ENCODE peak calls at places on chromosome 12, in seven cellular contexts. G is cardiac muscle cell, N is transverse colon, M is BE2C, S is tibial artery, J is heart left ventricle, C is GM23338. V is an unnamed sample.

GRCh38 chr12:50325890-50326391 is 42.6 kb upstream of the LIMA1 start:
- DNase-seq in G (no peak), N (peak), J (no peak), C (no peak), M (no peak), S (no peak), V (no peak)

GRCh38 chr12:58378038-58378437 is 436.7 kb downstream of the ATP23 start:
- DNase-seq in M (no peak), J (no peak), N (no peak), S (no peak), C (no peak), G (no peak), V (no peak)

GRCh38 chr12:68975811-68976210 is 42.8 kb upstream of the CPM start:
- DNase-seq in N (no peak), S (no peak), C (no peak), G (no peak), J (no peak), M (no peak), V (no peak)

GRCh38 chr12:2139651-2140050 is 86.9 kb downstream of the CACNA1C start:
- DNase-seq in N (no peak), J (no peak), G (no peak), C (no peak), M (no peak), S (no peak), V (no peak)

GRCh38 chr12:17333287-17333686 is 727.3 kb upstream of the LMO3 start:
- DNase-seq in G (no peak), M (no peak), J (no peak), C (no peak), S (no peak), N (no peak), V (no peak)

GRCh38 chr12:106584104-106585064 is 1.6 kb downstream of the RFX4 start:
- DNase-seq in J (no peak), G (peak), S (no peak), M (no peak), C (peak), N (no peak), V (peak)

GRCh38 chr12:5430639-5431603 is 987 bp upstream of the NTF3 start:
- DNase-seq in C (peak), J (no peak), S (no peak), M (no peak), N (no peak), G (no peak), V (no peak)

GRCh38 chr12:127548123-127548553 is 718.8 kb upstream of the TMEM132C start:
- DNase-seq in S (no peak), G (no peak), C (peak), M (no peak), J (no peak), N (no peak), V (no peak)

GRCh38 chr12:86261142-86261541 is 5.0 kb upstream of the MGAT4C start:
- DNase-seq in G (no peak), M (no peak), N (no peak), S (no peak), J (no peak), C (no peak), V (no peak)
- TF ChIP-seq CTCF in G (no peak), M (no peak), N (no peak), S (no peak), J (no peak), C (no peak), V (no peak)

DNA sequence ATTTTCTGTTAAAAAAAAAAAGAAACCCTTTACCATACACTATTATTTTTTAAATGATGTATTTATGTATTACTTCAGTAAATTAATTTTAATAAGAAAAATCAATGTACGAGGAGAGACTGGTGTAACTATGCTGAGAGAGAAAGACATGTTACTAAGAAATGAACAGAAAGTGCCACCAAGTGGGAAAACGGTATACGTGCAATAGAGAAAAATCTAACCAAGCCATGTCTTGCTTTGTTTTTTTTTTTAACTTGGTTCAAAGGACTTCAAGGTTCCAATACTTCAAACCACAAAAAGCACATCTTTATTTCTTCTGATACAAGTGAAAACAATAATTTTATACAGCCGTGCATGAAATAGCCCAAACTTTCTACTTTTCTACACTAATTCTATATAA is 22.9 kb downstream of the NDUFA12 start:
- DNase-seq in C (no peak), J (no peak), N (no peak), S (no peak), M (no peak), G (no peak), V (no peak)
- TF ChIP-seq CTCF in C (peak), J (no peak), N (no peak), S (no peak), M (no peak), G (peak), V (no peak)

DNA sequence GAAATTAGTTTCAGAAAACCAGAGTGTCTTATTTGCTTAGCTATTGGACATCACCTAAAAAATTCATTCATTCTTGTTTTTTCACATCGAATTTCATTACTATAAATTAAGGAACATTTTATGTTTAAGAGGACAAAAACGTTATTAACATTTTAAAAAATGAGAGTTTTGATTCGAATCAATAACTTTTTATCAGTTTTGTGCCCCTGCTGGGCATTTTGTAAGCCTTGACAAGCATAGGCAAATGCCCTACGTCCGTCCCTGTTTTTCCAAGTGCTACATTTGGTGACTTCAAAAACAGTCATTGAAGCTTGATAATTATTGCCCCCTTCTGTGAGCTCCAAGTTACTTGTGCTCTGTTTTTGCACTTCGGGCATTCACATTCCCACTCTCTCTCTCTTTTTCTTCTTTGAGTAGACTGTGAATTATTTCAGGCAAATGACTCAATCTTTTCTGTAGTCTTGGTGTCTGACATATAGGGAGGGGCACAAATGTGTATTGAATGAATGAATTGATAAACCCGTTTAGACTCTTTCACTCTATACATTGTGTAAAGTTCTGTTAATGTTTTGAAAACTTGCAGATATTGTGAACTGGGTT is 1.2 kb downstream of the APAF1 start:
- DNase-seq in J (no peak), S (no peak), C (no peak), N (no peak), M (no peak), G (peak), V (no peak)
- TF ChIP-seq CTCF in J (no peak), S (no peak), C (no peak), N (peak), M (peak), G (no peak), V (no peak)

GRCh38 chr12:45654002-45654401 is 75.5 kb upstream of the ARID2 start:
- DNase-seq in G (no peak), S (no peak), N (no peak), J (no peak), C (no peak), M (no peak), V (no peak)

GRCh38 chr12:45658066-45658465 is 71.4 kb upstream of the ARID2 start:
- DNase-seq in J (no peak), N (no peak), M (no peak), G (no peak), C (no peak), S (no peak), V (no peak)

GRCh38 chr12:45651029-45651428 is 78.5 kb upstream of the ARID2 start:
- DNase-seq in C (no peak), N (no peak), S (no peak), G (no peak), M (no peak), J (no peak), V (no peak)

GRCh38 chr12:45655753-45656152 is 73.8 kb upstream of the ARID2 start:
- DNase-seq in J (no peak), S (no peak), C (no peak), N (no peak), M (no peak), G (no peak), V (no peak)

GRCh38 chr12:45655186-45655585 is 74.3 kb upstream of the ARID2 start:
- DNase-seq in S (no peak), G (peak), N (peak), M (peak), J (no peak), C (peak), V (peak)
- TF ChIP-seq CTCF in S (no peak), G (peak), N (no peak), M (peak), J (no peak), C (peak), V (no peak)

GRCh38 chr12:113876160-113876559 is 90.0 kb downstream of the RBM19 start:
- DNase-seq in M (no peak), C (no peak), S (no peak), J (no peak), N (no peak), G (no peak), V (no peak)

GRCh38 chr12:113877608-113878007 is 88.5 kb downstream of the RBM19 start:
- DNase-seq in G (no peak), J (no peak), M (no peak), N (no peak), S (no peak), C (no peak), V (no peak)

GRCh38 chr12:113874999-113875561 is 91.0 kb downstream of the RBM19 start:
- DNase-seq in G (no peak), N (peak), J (no peak), S (no peak), M (no peak), C (no peak), V (no peak)

GRCh38 chr12:113874326-113874725 is 91.8 kb downstream of the RBM19 start:
- DNase-seq in C (no peak), S (no peak), M (no peak), N (no peak), J (no peak), G (no peak), V (no peak)

GRCh38 chr12:113875681-113876080 is 90.4 kb downstream of the RBM19 start:
- DNase-seq in N (no peak), M (no peak), C (no peak), G (no peak), J (no peak), S (no peak), V (no peak)
- TF ChIP-seq CTCF in N (no peak), M (no peak), C (no peak), G (no peak), J (no peak), S (no peak), V (no peak)

GRCh38 chr12:117046425-117046824 is 52.8 kb downstream of the TESC start:
- DNase-seq in J (no peak), M (no peak), S (no peak), G (no peak), C (no peak), N (no peak), V (no peak)

GRCh38 chr12:117044790-117045174 is 54.4 kb downstream of the TESC start:
- DNase-seq in M (no peak), N (no peak), S (no peak), G (no peak), C (no peak), J (no peak), V (no peak)

GRCh38 chr12:117044311-117044710 is 54.9 kb downstream of the TESC start:
- DNase-seq in S (no peak), C (no peak), J (no peak), M (no peak), N (no peak), G (no peak), V (no peak)

GRCh38 chr12:117045998-117046374 is 53.2 kb downstream of the TESC start:
- DNase-seq in S (no peak), M (peak), N (no peak), J (no peak), C (peak), G (no peak), V (peak)

DNA sequence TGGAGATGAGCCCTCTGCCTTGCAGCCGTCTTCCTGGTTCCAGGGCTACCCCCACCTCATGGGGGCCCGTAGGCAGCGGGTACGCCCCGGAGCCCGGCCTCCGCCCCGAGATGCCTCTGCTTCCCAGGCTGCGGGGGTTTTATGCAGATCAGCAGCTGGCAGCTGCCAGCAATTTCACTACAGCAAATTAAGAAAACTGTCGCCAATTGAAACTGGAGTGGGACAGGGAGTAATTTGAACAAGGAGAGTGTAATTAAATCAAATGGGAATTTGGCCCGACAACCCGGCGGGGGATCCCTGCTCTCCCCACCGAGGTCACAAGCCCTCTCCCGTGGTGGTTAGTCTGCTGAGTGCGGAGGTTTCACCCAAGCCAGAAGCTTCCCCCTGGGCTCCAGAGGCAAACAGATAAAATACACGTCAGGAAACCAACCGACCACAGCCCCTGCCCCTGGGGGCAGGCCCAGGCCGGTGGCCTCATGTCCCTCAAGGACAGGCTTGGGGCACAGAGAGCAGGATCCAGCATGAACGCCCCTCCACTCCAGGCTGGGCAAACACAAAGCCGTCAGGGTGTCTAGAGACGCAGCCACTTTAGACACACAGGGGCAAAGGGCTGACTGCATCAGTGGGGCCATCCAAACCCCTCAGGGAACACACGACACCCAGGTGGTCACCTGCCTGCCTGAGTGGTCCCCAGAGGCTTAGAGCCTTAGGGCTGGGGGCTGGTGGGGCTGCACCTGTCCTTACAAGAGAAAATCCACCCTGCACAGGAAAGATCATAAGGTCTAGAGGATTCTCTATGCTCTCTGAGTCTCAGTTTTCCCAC is 53.8 kb downstream of the TESC start:
- DNase-seq in S (no peak), N (no peak), M (peak), J (no peak), G (no peak), C (no peak), V (no peak)
- TF ChIP-seq CTCF in S (no peak), N (no peak), M (no peak), J (no peak), G (no peak), C (no peak), V (no peak)

GRCh38 chr12:130989391-130989790 is 35.7 kb downstream of the ADGRD1 start:
- DNase-seq in C (no peak), J (no peak), M (no peak), S (no peak), G (no peak), N (no peak), V (no peak)
- TF ChIP-seq CTCF in C (no peak), J (no peak), M (no peak), S (no peak), G (no peak), N (no peak), V (no peak)

DNA sequence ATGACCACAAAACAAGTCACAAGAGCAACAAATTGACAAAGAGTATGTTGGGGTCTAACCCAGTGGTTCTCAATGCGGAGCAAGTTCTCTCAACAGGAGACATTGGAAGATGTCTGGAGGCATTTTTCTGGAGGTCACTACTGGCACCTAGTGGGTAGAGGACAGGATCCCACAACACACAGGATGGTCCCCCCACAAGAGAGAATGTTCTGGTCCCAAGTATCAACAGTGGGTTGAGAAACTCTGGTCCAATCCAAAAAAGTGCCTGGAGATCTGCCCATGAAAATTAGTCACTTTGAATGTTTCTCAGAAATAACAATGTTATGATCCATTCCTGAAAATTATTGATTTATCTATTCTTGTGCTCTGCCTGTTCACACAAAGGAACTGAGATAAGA is 3.3 kb downstream of the SSH1 start:
- DNase-seq in G (no peak), N (no peak), M (no peak), S (peak), C (no peak), J (no peak), V (no peak)
- TF ChIP-seq CTCF in G (peak), N (peak), M (peak), S (peak), C (peak), J (peak), V (no peak)

GRCh38 chr12:71683633-71684032 is 2.2 kb upstream of the TMEM19 start:
- DNase-seq in S (no peak), G (no peak), N (no peak), M (no peak), J (no peak), C (no peak), V (no peak)

GRCh38 chr12:71686658-71687025 is 760 bp downstream of the TMEM19 start:
- DNase-seq in S (no peak), J (no peak), C (no peak), N (no peak), G (no peak), M (no peak), V (no peak)

GRCh38 chr12:71685312-71685906 is 473 bp upstream of the TMEM19 start:
- DNase-seq in N (peak), S (no peak), G (no peak), C (no peak), J (no peak), M (no peak), V (no peak)

GRCh38 chr12:71684081-71684480 is 1.8 kb upstream of the TMEM19 start:
- DNase-seq in G (no peak), J (no peak), N (no peak), C (peak), S (no peak), M (no peak), V (no peak)

DNA sequence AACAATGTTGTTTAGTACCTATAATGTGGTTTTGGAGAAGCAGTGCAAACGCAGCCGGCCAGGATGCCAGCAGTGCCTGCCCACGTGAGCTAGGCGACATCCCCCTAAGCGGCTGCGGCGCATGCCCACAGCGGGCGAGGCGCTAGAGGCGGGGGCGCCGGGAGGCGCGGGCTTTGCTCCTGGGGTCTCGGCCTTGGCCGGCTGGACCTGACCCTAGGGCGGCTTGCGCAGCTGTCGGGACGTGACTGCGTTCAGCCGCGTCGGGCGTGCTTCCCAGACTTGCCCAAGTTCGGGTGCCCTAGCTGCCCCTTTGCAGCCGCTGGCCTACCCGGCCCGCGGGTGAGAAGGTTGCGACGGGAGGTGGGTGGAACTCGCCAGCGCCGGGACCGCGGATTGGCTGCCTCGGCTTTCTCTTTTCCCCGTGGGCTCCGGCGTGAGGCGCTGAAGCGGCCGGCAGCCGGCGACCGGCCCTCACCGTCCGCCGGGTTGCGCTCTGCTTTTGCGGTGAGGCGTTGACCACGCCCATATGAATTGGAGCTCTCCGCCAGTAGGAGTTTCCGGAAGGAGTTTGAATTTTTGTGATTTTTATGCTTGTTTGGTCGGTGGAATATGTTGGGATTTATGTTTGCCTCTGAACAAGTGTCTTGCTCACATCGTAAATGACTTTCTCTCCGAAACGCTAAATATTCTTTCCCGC is at the start of gene TMEM19:
- DNase-seq in G (peak), S (peak), J (peak), N (peak), M (peak), C (peak), V (peak)
- TF ChIP-seq CTCF in G (peak), S (peak), J (no peak), N (peak), M (peak), C (peak), V (no peak)